ENCODE peak calls at places on chromosome 10, in seven cellular contexts. Q is tibial artery, K is posterior vena cava, W is HFFc6, L is nucleus accumbens, G is SK-N-MC, D is EL. E is an unnamed sample.

GRCh38 chr10:82981137-82981723 is 1106.2 kb downstream of the NRG3 start:
- DNase-seq in G (no peak), L (no peak), Q (no peak), W (peak), D (peak), K (no peak), E (peak)

GRCh38 chr10:11875499-11876281 is 52.5 kb downstream of the PROSER2 start:
- DNase-seq in Q (peak), K (peak), G (no peak), L (no peak), D (peak), W (peak), E (peak)

GRCh38 chr10:69392481-69393000 is 24.2 kb downstream of the TACR2 start:
- DNase-seq in Q (peak), K (peak), D (peak), G (no peak), W (peak), L (peak), E (peak)

GRCh38 chr10:25061711-25062455 is 45.5 kb downstream of the THNSL1 start:
- DNase-seq in Q (no peak), D (peak), W (peak), K (no peak), G (no peak), L (no peak), E (no peak)

GRCh38 chr10:114684822-114685209 is 26.7 kb upstream of the ABLIM1 start:
- DNase-seq in L (no peak), K (no peak), Q (no peak), W (peak), D (peak), G (no peak), E (no peak)

GRCh38 chr10:95176101-95176500 is 17.9 kb upstream of the ACSM6 start:
- DNase-seq in Q (no peak), W (no peak), D (no peak), K (no peak), L (no peak), G (no peak), E (peak)

GRCh38 chr10:3136763-3137611 is 35.6 kb downstream of the PITRM1 start:
- DNase-seq in Q (peak), K (peak), G (no peak), W (no peak), D (peak), L (no peak), E (no peak)

GRCh38 chr10:96820730-96821129 is 11.4 kb upstream of the LCOR start:
- DNase-seq in L (no peak), Q (no peak), G (no peak), K (no peak), D (no peak), W (no peak), E (no peak)

GRCh38 chr10:54124209-54124890 is 676.7 kb downstream of the PCDH15 start:
- DNase-seq in G (no peak), D (no peak), Q (no peak), K (no peak), W (no peak), L (no peak), E (no peak)

GRCh38 chr10:132714096-132714721 is 71.7 kb downstream of the NKX6-2 start:
- DNase-seq in L (peak), W (no peak), G (no peak), K (peak), D (no peak), Q (no peak), E (peak)

GRCh38 chr10:89978081-89978480 is 276.7 kb downstream of the KIF20B start:
- DNase-seq in W (no peak), G (no peak), Q (no peak), D (no peak), K (no peak), L (no peak), E (no peak)

GRCh38 chr10:52818019-52818418 is 45.4 kb upstream of the MBL2 start:
- DNase-seq in Q (no peak), W (peak), K (no peak), D (peak), G (peak), L (no peak), E (peak)

GRCh38 chr10:11653758-11654471 is 42.5 kb upstream of the USP6NL start:
- DNase-seq in Q (no peak), D (no peak), W (no peak), K (no peak), G (no peak), L (no peak), E (no peak)

GRCh38 chr10:17029581-17030271 is 99.9 kb downstream of the CUBN start:
- DNase-seq in L (peak), G (peak), W (peak), K (peak), D (peak), Q (peak), E (peak)

GRCh38 chr10:60176900-60177299 is 212.8 kb downstream of the ANK3 start:
- DNase-seq in K (no peak), G (no peak), Q (no peak), W (no peak), D (no peak), L (no peak), E (no peak)

GRCh38 chr10:13882112-13882711 is 295.4 kb downstream of the PRPF18 start:
- DNase-seq in L (no peak), K (no peak), W (peak), D (peak), G (no peak), Q (peak), E (peak)

E was measured in RPMI7951.